ENCODE peak calls at places on chromosomes 1 and 21, in seven cellular contexts. Z, B, Y, T, H, O and U are unnamed samples.

GRCh38 chr1:19640363-19641316 is 3.5 kb upstream of the NBL1 start:
- DNase-seq in Z (peak; percentile 60), B (peak; percentile 56), Y (no peak), T (no peak), H (no peak), O (peak; percentile 69), U (peak; percentile 82)

GRCh38 chr21:31660134-31660565 is 657 bp downstream of the SOD1 start:
- DNase-seq in Z (peak; percentile 7), B (no peak), Y (peak; percentile 22), T (no peak), H (peak; percentile 75), O (no peak), U (peak; percentile 30)

GRCh38 chr1:36401602-36402517 is 4.2 kb upstream of the LSM10 start:
- DNase-seq in Z (no peak), B (no peak), Y (no peak), T (no peak), H (no peak), O (peak; percentile 52), U (no peak)

GRCh38 chr1:243628476-243628907 is 221.6 kb downstream of the AKT3 start:
- DNase-seq in Z (no peak), B (no peak), Y (no peak), T (no peak), H (no peak), O (no peak), U (no peak)

GRCh38 chr1:15852036-15852827 is 4.7 kb downstream of the SPEN start:
- DNase-seq in Z (no peak), B (no peak), Y (no peak), T (no peak), H (no peak), O (no peak), U (no peak)

GRCh38 chr1:88791192-88791591 is 100.2 kb downstream of the GTF2B start:
- DNase-seq in Z (no peak), B (no peak), Y (no peak), T (no peak), H (no peak), O (no peak), U (no peak)

GRCh38 chr1:180533571-180533987 is 25.2 kb upstream of the OVAAL start:
- DNase-seq in Z (peak; percentile 69), B (peak; percentile 71), Y (peak; percentile 36), T (no peak), H (peak; percentile 69), O (no peak), U (peak; percentile 72)

GRCh38 chr21:44392916-44393315 is 39.5 kb downstream of the TRPM2 start:
- DNase-seq in Z (no peak), B (no peak), Y (no peak), T (no peak), H (no peak), O (no peak), U (no peak)

GRCh38 chr1:96370752-96371151 is 350.8 kb upstream of the PTBP2 start:
- DNase-seq in Z (no peak), B (no peak), Y (no peak), T (no peak), H (no peak), O (no peak), U (no peak)

GRCh38 chr1:73770109-73770905 is 427.7 kb downstream of the LRRIQ3 start:
- DNase-seq in Z (no peak), B (no peak), Y (no peak), T (no peak), H (no peak), O (peak; percentile 38), U (no peak)

GRCh38 chr1:243582321-243582720 is 267.7 kb downstream of the AKT3 start:
- DNase-seq in Z (no peak), B (no peak), Y (no peak), T (no peak), H (no peak), O (no peak), U (no peak)

GRCh38 chr1:207748737-207749528 is 2.9 kb upstream of the CD46 start:
- DNase-seq in Z (no peak), B (no peak), Y (no peak), T (no peak), H (no peak), O (no peak), U (no peak)

GRCh38 chr1:93681095-93681548 is 515 bp downstream of the BCAR3 start:
- DNase-seq in Z (no peak), B (no peak), Y (no peak), T (no peak), H (peak; percentile 61), O (peak; percentile 87), U (no peak)

GRCh38 chr1:22140681-22141080 is 2.2 kb downstream of the WNT4 start:
- DNase-seq in Z (no peak), B (no peak), Y (no peak), T (no peak), H (no peak), O (no peak), U (no peak)

GRCh38 chr1:85366391-85366790 is 90.0 kb upstream of the BCL10 start:
- DNase-seq in Z (no peak), B (no peak), Y (no peak), T (no peak), H (no peak), O (no peak), U (no peak)

GRCh38 chr1:92968138-92969032 is 7.1 kb upstream of the DIPK1A start:
- DNase-seq in Z (peak; percentile 12), B (no peak), Y (no peak), T (no peak), H (no peak), O (no peak), U (no peak)

GRCh38 chr1:204288061-204288588 is 71.6 kb downstream of the PLEKHA6 start:
- DNase-seq in Z (peak; percentile 97), B (peak; percentile 86), Y (peak; percentile 84), T (no peak), H (peak; percentile 80), O (peak; percentile 50), U (no peak)

GRCh38 chr1:19582318-19582717 is 61.8 kb upstream of the NBL1 start:
- DNase-seq in Z (peak; percentile 25), B (peak; percentile 87), Y (peak; percentile 24), T (no peak), H (no peak), O (no peak), U (peak; percentile 90)

GRCh38 chr21:35035581-35035980 is 13.5 kb downstream of the RUNX1 start:
- DNase-seq in Z (no peak), B (no peak), Y (no peak), T (no peak), H (no peak), O (no peak), U (no peak)

GRCh38 chr21:35034203-35034926 is 14.7 kb downstream of the RUNX1 start:
- DNase-seq in Z (no peak), B (no peak), Y (no peak), T (no peak), H (no peak), O (no peak), U (no peak)

GRCh38 chr21:35036521-35037383 is 12.3 kb downstream of the RUNX1 start:
- DNase-seq in Z (no peak), B (no peak), Y (no peak), T (no peak), H (no peak), O (no peak), U (no peak)

GRCh38 chr21:35037384-35038105 is 11.6 kb downstream of the RUNX1 start:
- DNase-seq in Z (no peak), B (no peak), Y (no peak), T (no peak), H (no peak), O (no peak), U (no peak)

GRCh38 chr21:35035116-35035515 is 14.0 kb downstream of the RUNX1 start:
- DNase-seq in Z (no peak), B (no peak), Y (no peak), T (no peak), H (no peak), O (no peak), U (no peak)
- H3K4me3 ChIP-seq in Z (no peak overlapping the region), B (no peak overlapping the region), Y (no peak overlapping the region), T (no peak overlapping the region), H (no peak overlapping the region), O (no peak overlapping the region), U (no peak overlapping the region)

GRCh38 chr1:221834698-221835538 is 93.0 kb upstream of the DUSP10 start:
- DNase-seq in Z (no peak), B (no peak), Y (no peak), T (no peak), H (no peak), O (no peak), U (no peak)
- H3K27ac ChIP-seq in Z (peak overlapping the region; percentile 4), B (no peak overlapping the region), Y (no peak overlapping the region), T (peak overlapping the region; percentile 25), H (no peak overlapping the region), O (no peak overlapping the region), U (no peak overlapping the region)

GRCh38 chr21:46130721-46131720 is 24.4 kb downstream of the FTCD start:
- DNase-seq in Z (no peak), B (no peak), Y (no peak), T (no peak), H (peak; percentile 51), O (no peak), U (no peak)

GRCh38 chr21:46128106-46128982 is 27.0 kb downstream of the FTCD start:
- DNase-seq in Z (no peak), B (no peak), Y (no peak), T (no peak), H (peak; percentile 61), O (peak; percentile 61), U (peak; percentile 43)

GRCh38 chr21:46128983-46129571 is 26.3 kb downstream of the FTCD start:
- DNase-seq in Z (no peak), B (no peak), Y (no peak), T (no peak), H (peak; percentile 60), O (peak; percentile 82), U (no peak)

GRCh38 chr21:46129846-46130651 is 25.3 kb downstream of the FTCD start:
- DNase-seq in Z (no peak), B (no peak), Y (no peak), T (no peak), H (peak; percentile 49), O (peak; percentile 69), U (no peak)

GRCh38 chr21:46131721-46132651 is 23.4 kb downstream of the FTCD start:
- DNase-seq in Z (no peak), B (no peak), Y (no peak), T (no peak), H (no peak), O (peak; percentile 86), U (no peak)
- TF ChIP-seq POLR2A in Z (no peak), B (no peak), Y (no peak), T (no peak), H (no peak), O (no peak), U (no peak)

DNA sequence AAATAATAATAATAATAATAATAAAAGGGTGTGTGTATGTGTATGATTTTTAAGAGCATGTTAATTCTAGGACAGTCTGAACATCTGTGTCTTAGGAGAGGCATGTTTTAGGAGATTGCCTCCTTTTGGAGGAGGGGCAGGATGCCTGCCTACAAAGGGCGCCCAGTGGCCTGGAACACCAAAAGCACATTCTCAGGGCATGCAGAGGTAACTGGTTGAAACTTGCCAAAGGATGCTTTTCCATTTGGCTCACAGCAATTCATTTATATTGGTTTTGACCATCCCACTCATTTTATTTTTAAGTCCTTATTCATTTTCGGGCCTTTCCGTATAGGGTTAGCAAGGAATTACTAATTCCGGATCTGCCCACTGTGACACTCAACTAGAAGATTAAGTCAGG is 21.1 kb upstream of the LAMC2 start:
- DNase-seq in Z (no peak), B (no peak), Y (no peak), T (no peak), H (no peak), O (no peak), U (no peak)
- H3K4me3 ChIP-seq in Z (no peak overlapping the region), B (no peak overlapping the region), Y (no peak overlapping the region), T (no peak overlapping the region), H (no peak overlapping the region), O (no peak overlapping the region), U (no peak overlapping the region)